ENCODE peak calls at places on chromosomes 11 and 22, in six cellular contexts. One of them, this sample, is unnamed.

GRCh38 chr11:94876645-94877445 is 96.5 kb downstream of the CWC15 start:
- DNase-seq in endodermal cell: peak; percentile 41
- DNase-seq in mucosa of descending colon: peak; percentile 62
- DNase-seq in CD4-positive, CD25-positive, alpha-beta regulatory T cell: no peak
- DNase-seq in lung: peak; percentile 59
- DNase-seq in SJSA1: peak; percentile 79
- DNase-seq in this sample: peak; percentile 62

GRCh38 chr11:44327730-44328691 is 18.1 kb upstream of the ALX4 start:
- DNase-seq in CD4-positive, CD25-positive, alpha-beta regulatory T cell: no peak
- DNase-seq in mucosa of descending colon: no peak
- DNase-seq in endodermal cell: no peak
- DNase-seq in SJSA1: no peak
- DNase-seq in lung: no peak
- DNase-seq in this sample: no peak

GRCh38 chr11:59336931-59337330 is 21.8 kb upstream of the OR5AN1 start:
- DNase-seq in endodermal cell: no peak
- DNase-seq in mucosa of descending colon: no peak
- DNase-seq in SJSA1: no peak
- DNase-seq in CD4-positive, CD25-positive, alpha-beta regulatory T cell: no peak
- DNase-seq in lung: no peak
- DNase-seq in this sample: no peak

GRCh38 chr11:125228425-125228824 is 63.9 kb downstream of the PKNOX2 start:
- DNase-seq in mucosa of descending colon: no peak
- DNase-seq in endodermal cell: peak; percentile 77
- DNase-seq in CD4-positive, CD25-positive, alpha-beta regulatory T cell: no peak
- DNase-seq in lung: no peak
- DNase-seq in SJSA1: no peak
- DNase-seq in this sample: no peak

GRCh38 chr11:9748361-9748970 is 84.6 kb downstream of the SWAP70 start:
- DNase-seq in mucosa of descending colon: peak; percentile 65
- DNase-seq in SJSA1: peak; percentile 84
- DNase-seq in CD4-positive, CD25-positive, alpha-beta regulatory T cell: peak; percentile 66
- DNase-seq in lung: peak; percentile 71
- DNase-seq in endodermal cell: peak; percentile 77
- DNase-seq in this sample: peak; percentile 63

GRCh38 chr22:36277482-36278291 is 24.8 kb downstream of the APOL1 start:
- DNase-seq in mucosa of descending colon: peak; percentile 69
- DNase-seq in lung: peak; percentile 56
- DNase-seq in endodermal cell: peak; percentile 94
- DNase-seq in SJSA1: peak; percentile 69
- DNase-seq in CD4-positive, CD25-positive, alpha-beta regulatory T cell: peak; percentile 61
- DNase-seq in this sample: peak; percentile 65

GRCh38 chr11:82229346-82229745 is 504.3 kb downstream of the FAM181B start:
- DNase-seq in SJSA1: no peak
- DNase-seq in endodermal cell: no peak
- DNase-seq in mucosa of descending colon: no peak
- DNase-seq in lung: no peak
- DNase-seq in CD4-positive, CD25-positive, alpha-beta regulatory T cell: peak; percentile 2
- DNase-seq in this sample: no peak

GRCh38 chr11:45745065-45745811 is 59.7 kb upstream of the SLC35C1 start:
- DNase-seq in mucosa of descending colon: no peak
- DNase-seq in lung: no peak
- DNase-seq in CD4-positive, CD25-positive, alpha-beta regulatory T cell: no peak
- DNase-seq in endodermal cell: no peak
- DNase-seq in SJSA1: no peak
- DNase-seq in this sample: peak; percentile 75

GRCh38 chr11:70415642-70416395 is 17.5 kb downstream of the CTTN start:
- DNase-seq in endodermal cell: no peak
- DNase-seq in mucosa of descending colon: no peak
- DNase-seq in SJSA1: no peak
- DNase-seq in CD4-positive, CD25-positive, alpha-beta regulatory T cell: no peak
- DNase-seq in lung: no peak
- DNase-seq in this sample: no peak

GRCh38 chr22:38762607-38763006 is 6.8 kb upstream of the SUN2 start:
- DNase-seq in endodermal cell: no peak
- DNase-seq in mucosa of descending colon: no peak
- DNase-seq in lung: no peak
- DNase-seq in SJSA1: no peak
- DNase-seq in CD4-positive, CD25-positive, alpha-beta regulatory T cell: no peak
- DNase-seq in this sample: no peak
- H3K4me1 ChIP-seq in endodermal cell: no peaks in the 10 kb centered on the region
- H3K4me1 ChIP-seq in mucosa of descending colon: no peaks in the 10 kb centered on the region
- H3K4me1 ChIP-seq in lung: no peaks in the 10 kb centered on the region
- H3K4me1 ChIP-seq in SJSA1: peaks cover 31% of the 10 kb centered on the region
- H3K4me1 ChIP-seq in CD4-positive, CD25-positive, alpha-beta regulatory T cell: peaks cover 16% of the 10 kb centered on the region
- H3K4me1 ChIP-seq in this sample: no peaks in the 10 kb centered on the region

DNA sequence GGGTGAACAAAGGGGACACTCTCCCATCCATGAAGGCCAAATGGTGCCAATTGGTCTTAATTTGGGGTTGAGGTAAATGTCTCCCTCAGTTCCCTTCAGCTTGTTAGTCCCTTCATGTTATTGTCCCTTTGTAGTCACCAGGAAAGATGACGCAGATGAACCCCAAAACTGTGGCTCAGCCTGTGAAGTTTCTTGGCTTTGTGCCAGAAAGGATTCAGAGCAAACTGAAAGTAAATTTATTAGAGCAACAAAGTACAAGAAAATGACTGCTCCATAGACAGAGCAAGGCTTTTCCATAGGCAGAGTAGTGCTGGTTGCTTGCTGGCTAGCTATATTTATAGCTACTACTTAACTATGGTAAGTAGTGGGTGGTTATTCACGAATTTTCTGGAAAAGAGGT is 16.7 kb downstream of the OR4C3 start:
- DNase-seq in mucosa of descending colon: no peak
- DNase-seq in endodermal cell: no peak
- DNase-seq in lung: no peak
- DNase-seq in SJSA1: no peak
- DNase-seq in CD4-positive, CD25-positive, alpha-beta regulatory T cell: peak; percentile 9
- DNase-seq in this sample: no peak
- H3K9me3 ChIP-seq in mucosa of descending colon: peaks cover 15% of the 10 kb centered on the region
- H3K9me3 ChIP-seq in endodermal cell: peaks cover 61% of the 10 kb centered on the region
- H3K9me3 ChIP-seq in lung: peaks cover 2% of the 10 kb centered on the region
- H3K9me3 ChIP-seq in SJSA1: no peaks in the 10 kb centered on the region
- H3K9me3 ChIP-seq in CD4-positive, CD25-positive, alpha-beta regulatory T cell: no peaks in the 10 kb centered on the region
- H3K9me3 ChIP-seq in this sample: peaks cover 5% of the 10 kb centered on the region

GRCh38 chr11:73386026-73386425 is 9.8 kb downstream of the RELT start:
- DNase-seq in SJSA1: no peak
- DNase-seq in lung: peak; percentile 52
- DNase-seq in CD4-positive, CD25-positive, alpha-beta regulatory T cell: no peak
- DNase-seq in mucosa of descending colon: peak; percentile 75
- DNase-seq in endodermal cell: no peak
- DNase-seq in this sample: no peak
- H3K4me1 ChIP-seq in SJSA1: peaks cover 56% of the 10 kb centered on the region
- H3K4me1 ChIP-seq in lung: no peaks in the 10 kb centered on the region
- H3K4me1 ChIP-seq in CD4-positive, CD25-positive, alpha-beta regulatory T cell: peaks cover 42% of the 10 kb centered on the region
- H3K4me1 ChIP-seq in mucosa of descending colon: peaks cover 11% of the 10 kb centered on the region
- H3K4me1 ChIP-seq in endodermal cell: no peaks in the 10 kb centered on the region
- H3K4me1 ChIP-seq in this sample: peaks cover 81% of the 10 kb centered on the region

GRCh38 chr11:15795378-15795777 is 561.0 kb downstream of the SOX6 start:
- DNase-seq in SJSA1: no peak
- DNase-seq in mucosa of descending colon: no peak
- DNase-seq in lung: no peak
- DNase-seq in CD4-positive, CD25-positive, alpha-beta regulatory T cell: no peak
- DNase-seq in endodermal cell: no peak
- DNase-seq in this sample: no peak
- H3K9me3 ChIP-seq in SJSA1: no peaks in the 10 kb centered on the region
- H3K9me3 ChIP-seq in mucosa of descending colon: no peaks in the 10 kb centered on the region
- H3K9me3 ChIP-seq in lung: no peaks in the 10 kb centered on the region
- H3K9me3 ChIP-seq in CD4-positive, CD25-positive, alpha-beta regulatory T cell: no peaks in the 10 kb centered on the region
- H3K9me3 ChIP-seq in endodermal cell: peaks cover 14% of the 10 kb centered on the region
- H3K9me3 ChIP-seq in this sample: no peaks in the 10 kb centered on the region

DNA sequence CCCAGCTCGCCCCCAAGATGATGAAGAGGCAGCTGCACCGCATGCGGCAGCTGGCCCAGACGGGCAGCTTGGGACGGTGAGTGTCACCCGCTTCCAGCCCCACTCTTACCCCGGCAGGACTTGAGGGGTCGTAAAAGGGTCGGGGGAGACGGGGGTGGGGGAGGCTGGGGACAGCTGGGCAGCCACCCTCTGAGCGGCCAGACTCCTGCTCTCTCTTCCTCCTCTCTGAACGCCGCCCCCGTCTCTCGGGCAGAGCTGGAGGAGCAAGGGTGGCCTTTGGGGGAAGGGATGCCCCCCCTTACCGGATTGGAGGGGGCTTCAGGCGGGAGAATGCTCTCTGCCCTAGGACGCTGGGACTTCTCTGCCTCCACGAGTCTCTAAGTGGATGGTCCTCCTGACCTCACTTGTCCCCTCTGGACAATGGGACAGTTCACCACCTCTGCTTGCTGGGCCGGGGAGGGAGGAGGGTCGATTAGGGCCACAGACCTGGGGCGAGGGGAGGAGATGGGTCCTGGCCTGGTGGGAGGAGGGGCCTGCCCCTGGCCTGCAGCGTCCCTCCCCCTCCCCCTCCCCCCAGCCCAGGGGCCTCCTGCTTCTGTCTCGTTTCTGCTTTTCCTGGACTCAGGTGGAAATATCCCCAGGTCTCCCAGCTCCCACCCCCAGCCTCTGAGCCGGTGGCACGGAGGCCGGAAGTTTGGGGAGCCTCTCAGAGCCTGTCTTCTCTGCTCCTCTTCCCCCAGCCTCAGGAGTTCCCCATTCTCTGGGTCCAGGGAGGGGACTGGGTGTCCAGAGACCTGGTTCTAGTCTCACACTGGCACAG is 512 bp downstream of the SH3BP1 start:
- DNase-seq in lung: no peak
- DNase-seq in SJSA1: no peak
- DNase-seq in mucosa of descending colon: no peak
- DNase-seq in CD4-positive, CD25-positive, alpha-beta regulatory T cell: no peak
- DNase-seq in endodermal cell: peak; percentile 77
- DNase-seq in this sample: no peak
- H3K4me1 ChIP-seq in lung: no peaks in the 10 kb centered on the region
- H3K4me1 ChIP-seq in SJSA1: peaks cover 23% of the 10 kb centered on the region
- H3K4me1 ChIP-seq in mucosa of descending colon: peaks cover 67% of the 10 kb centered on the region
- H3K4me1 ChIP-seq in CD4-positive, CD25-positive, alpha-beta regulatory T cell: peaks cover 80% of the 10 kb centered on the region
- H3K4me1 ChIP-seq in endodermal cell: peaks cover 6% of the 10 kb centered on the region
- H3K4me1 ChIP-seq in this sample: peaks cover 23% of the 10 kb centered on the region

GRCh38 chr11:15776387-15776786 is 580.0 kb downstream of the SOX6 start:
- DNase-seq in CD4-positive, CD25-positive, alpha-beta regulatory T cell: no peak
- DNase-seq in lung: no peak
- DNase-seq in mucosa of descending colon: no peak
- DNase-seq in SJSA1: no peak
- DNase-seq in endodermal cell: no peak
- DNase-seq in this sample: no peak

GRCh38 chr11:15775051-15775541 is 581.2 kb downstream of the SOX6 start:
- DNase-seq in lung: no peak
- DNase-seq in SJSA1: no peak
- DNase-seq in endodermal cell: no peak
- DNase-seq in mucosa of descending colon: no peak
- DNase-seq in CD4-positive, CD25-positive, alpha-beta regulatory T cell: no peak
- DNase-seq in this sample: peak; percentile 14

GRCh38 chr11:15773024-15773423 is 583.3 kb downstream of the SOX6 start:
- DNase-seq in CD4-positive, CD25-positive, alpha-beta regulatory T cell: no peak
- DNase-seq in mucosa of descending colon: no peak
- DNase-seq in endodermal cell: no peak
- DNase-seq in lung: no peak
- DNase-seq in SJSA1: no peak
- DNase-seq in this sample: no peak

GRCh38 chr11:15775797-15776196 is 580.5 kb downstream of the SOX6 start:
- DNase-seq in lung: no peak
- DNase-seq in CD4-positive, CD25-positive, alpha-beta regulatory T cell: no peak
- DNase-seq in endodermal cell: no peak
- DNase-seq in SJSA1: no peak
- DNase-seq in mucosa of descending colon: no peak
- DNase-seq in this sample: no peak

GRCh38 chr11:15774021-15774862 is 582.1 kb downstream of the SOX6 start:
- DNase-seq in mucosa of descending colon: no peak
- DNase-seq in lung: no peak
- DNase-seq in SJSA1: no peak
- DNase-seq in endodermal cell: no peak
- DNase-seq in CD4-positive, CD25-positive, alpha-beta regulatory T cell: no peak
- DNase-seq in this sample: no peak
- H3K9me3 ChIP-seq in mucosa of descending colon: no peaks in the 10 kb centered on the region
- H3K9me3 ChIP-seq in lung: no peaks in the 10 kb centered on the region
- H3K9me3 ChIP-seq in SJSA1: no peaks in the 10 kb centered on the region
- H3K9me3 ChIP-seq in endodermal cell: no peaks in the 10 kb centered on the region
- H3K9me3 ChIP-seq in CD4-positive, CD25-positive, alpha-beta regulatory T cell: no peaks in the 10 kb centered on the region
- H3K9me3 ChIP-seq in this sample: no peaks in the 10 kb centered on the region

This sample was measured in heart right ventricle.